ENCODE peak calls at places on chromosomes 2 and 18, in five cellular contexts. One of them, this sample, is unnamed.

GRCh38 chr2:556494-556893 is 120.7 kb downstream of the TMEM18 start:
- DNase-seq in activated CD8-positive, alpha-beta T cell treated with anti-CD3 and anti-CD28 coated beads for 36 hours: no peak
- DNase-seq in IMR-90: no peak
- DNase-seq in RWPE1: no peak
- DNase-seq in Peyer's patch: no peak
- DNase-seq in this sample: no peak

GRCh38 chr2:16393483-16394071 is 272.1 kb downstream of the CYRIA start:
- DNase-seq in IMR-90: no peak
- DNase-seq in RWPE1: no peak
- DNase-seq in activated CD8-positive, alpha-beta T cell treated with anti-CD3 and anti-CD28 coated beads for 36 hours: no peak
- DNase-seq in Peyer's patch: no peak
- DNase-seq in this sample: no peak

GRCh38 chr2:59658906-59659305 is 894.5 kb downstream of the BCL11A start:
- DNase-seq in Peyer's patch: no peak
- DNase-seq in RWPE1: no peak
- DNase-seq in activated CD8-positive, alpha-beta T cell treated with anti-CD3 and anti-CD28 coated beads for 36 hours: no peak
- DNase-seq in IMR-90: no peak
- DNase-seq in this sample: no peak

GRCh38 chr18:49100226-49100968 is 149.6 kb upstream of the SMAD7 start:
- DNase-seq in RWPE1: no peak
- DNase-seq in activated CD8-positive, alpha-beta T cell treated with anti-CD3 and anti-CD28 coated beads for 36 hours: no peak
- DNase-seq in IMR-90: peak
- DNase-seq in Peyer's patch: no peak
- DNase-seq in this sample: no peak

GRCh38 chr2:239696559-239697207 is 295.9 kb upstream of the HDAC4 start:
- DNase-seq in IMR-90: no peak
- DNase-seq in RWPE1: no peak
- DNase-seq in activated CD8-positive, alpha-beta T cell treated with anti-CD3 and anti-CD28 coated beads for 36 hours: no peak
- DNase-seq in Peyer's patch: peak
- DNase-seq in this sample: no peak

GRCh38 chr2:69073928-69074575 is 61.1 kb downstream of the ANTXR1 start:
- DNase-seq in activated CD8-positive, alpha-beta T cell treated with anti-CD3 and anti-CD28 coated beads for 36 hours: no peak
- DNase-seq in IMR-90: no peak
- DNase-seq in RWPE1: no peak
- DNase-seq in Peyer's patch: no peak
- DNase-seq in this sample: no peak

GRCh38 chr2:233413529-233414272 is 59.4 kb downstream of the DGKD start:
- DNase-seq in Peyer's patch: no peak
- DNase-seq in IMR-90: peak
- DNase-seq in RWPE1: peak
- DNase-seq in activated CD8-positive, alpha-beta T cell treated with anti-CD3 and anti-CD28 coated beads for 36 hours: peak
- DNase-seq in this sample: no peak

GRCh38 chr2:118705032-118705431 is 142.4 kb downstream of the EN1 start:
- DNase-seq in activated CD8-positive, alpha-beta T cell treated with anti-CD3 and anti-CD28 coated beads for 36 hours: no peak
- DNase-seq in IMR-90: peak
- DNase-seq in RWPE1: no peak
- DNase-seq in Peyer's patch: no peak
- DNase-seq in this sample: no peak

GRCh38 chr2:218850796-218851195 is 8.8 kb upstream of the WNT6 start:
- DNase-seq in IMR-90: no peak
- DNase-seq in Peyer's patch: no peak
- DNase-seq in RWPE1: no peak
- DNase-seq in activated CD8-positive, alpha-beta T cell treated with anti-CD3 and anti-CD28 coated beads for 36 hours: no peak
- DNase-seq in this sample: no peak

GRCh38 chr2:203804766-203805484 is 62.6 kb upstream of the CTLA4 start:
- DNase-seq in Peyer's patch: no peak
- DNase-seq in RWPE1: no peak
- DNase-seq in activated CD8-positive, alpha-beta T cell treated with anti-CD3 and anti-CD28 coated beads for 36 hours: no peak
- DNase-seq in IMR-90: peak
- DNase-seq in this sample: no peak

GRCh38 chr2:60294901-60295590 is 258.4 kb downstream of the BCL11A start:
- DNase-seq in RWPE1: no peak
- DNase-seq in activated CD8-positive, alpha-beta T cell treated with anti-CD3 and anti-CD28 coated beads for 36 hours: no peak
- DNase-seq in IMR-90: no peak
- DNase-seq in Peyer's patch: no peak
- DNase-seq in this sample: no peak

GRCh38 chr2:219766658-219767057 is 139.2 kb downstream of the SLC4A3 start:
- DNase-seq in activated CD8-positive, alpha-beta T cell treated with anti-CD3 and anti-CD28 coated beads for 36 hours: no peak
- DNase-seq in IMR-90: no peak
- DNase-seq in RWPE1: no peak
- DNase-seq in Peyer's patch: no peak
- DNase-seq in this sample: no peak

GRCh38 chr18:63986885-63987284 is 17.0 kb downstream of the SERPINB8 start:
- DNase-seq in Peyer's patch: no peak
- DNase-seq in IMR-90: no peak
- DNase-seq in activated CD8-positive, alpha-beta T cell treated with anti-CD3 and anti-CD28 coated beads for 36 hours: no peak
- DNase-seq in RWPE1: no peak
- DNase-seq in this sample: no peak

GRCh38 chr2:168174761-168175160 is 72.6 kb downstream of the STK39 start:
- DNase-seq in IMR-90: no peak
- DNase-seq in Peyer's patch: no peak
- DNase-seq in RWPE1: no peak
- DNase-seq in activated CD8-positive, alpha-beta T cell treated with anti-CD3 and anti-CD28 coated beads for 36 hours: peak
- DNase-seq in this sample: no peak

GRCh38 chr18:63820694-63821093 is 45.5 kb downstream of the SERPINB7 start:
- DNase-seq in Peyer's patch: no peak
- DNase-seq in activated CD8-positive, alpha-beta T cell treated with anti-CD3 and anti-CD28 coated beads for 36 hours: no peak
- DNase-seq in RWPE1: no peak
- DNase-seq in IMR-90: no peak
- DNase-seq in this sample: no peak

GRCh38 chr2:42792583-42793313 is at the start of gene HAAO:
- DNase-seq in activated CD8-positive, alpha-beta T cell treated with anti-CD3 and anti-CD28 coated beads for 36 hours: no peak
- DNase-seq in Peyer's patch: peak
- DNase-seq in IMR-90: no peak
- DNase-seq in RWPE1: peak
- DNase-seq in this sample: peak

GRCh38 chr2:118227698-118228508 is 139.6 kb downstream of the INSIG2 start:
- DNase-seq in RWPE1: no peak
- DNase-seq in IMR-90: no peak
- DNase-seq in Peyer's patch: no peak
- DNase-seq in activated CD8-positive, alpha-beta T cell treated with anti-CD3 and anti-CD28 coated beads for 36 hours: no peak
- DNase-seq in this sample: no peak

GRCh38 chr2:83014462-83014861 is 1444.6 kb downstream of the SUCLG1 start:
- DNase-seq in activated CD8-positive, alpha-beta T cell treated with anti-CD3 and anti-CD28 coated beads for 36 hours: no peak
- DNase-seq in Peyer's patch: no peak
- DNase-seq in RWPE1: no peak
- DNase-seq in IMR-90: no peak
- DNase-seq in this sample: no peak

GRCh38 chr2:9390991-9391390 is 32.3 kb downstream of the ITGB1BP1 start:
- DNase-seq in activated CD8-positive, alpha-beta T cell treated with anti-CD3 and anti-CD28 coated beads for 36 hours: no peak
- DNase-seq in RWPE1: no peak
- DNase-seq in Peyer's patch: no peak
- DNase-seq in IMR-90: no peak
- DNase-seq in this sample: no peak

GRCh38 chr18:8960740-8961657 is 141.5 kb upstream of the NDUFV2 start:
- DNase-seq in RWPE1: peak
- DNase-seq in activated CD8-positive, alpha-beta T cell treated with anti-CD3 and anti-CD28 coated beads for 36 hours: no peak
- DNase-seq in IMR-90: peak
- DNase-seq in Peyer's patch: no peak
- DNase-seq in this sample: no peak

GRCh38 chr2:112541315-112542122 is 746 bp upstream of the POLR1B start:
- DNase-seq in Peyer's patch: peak
- DNase-seq in activated CD8-positive, alpha-beta T cell treated with anti-CD3 and anti-CD28 coated beads for 36 hours: peak
- DNase-seq in IMR-90: peak
- DNase-seq in RWPE1: no peak
- DNase-seq in this sample: no peak

GRCh38 chr18:12989397-12990127 is 1.6 kb upstream of the CEP192 start:
- DNase-seq in IMR-90: no peak
- DNase-seq in activated CD8-positive, alpha-beta T cell treated with anti-CD3 and anti-CD28 coated beads for 36 hours: no peak
- DNase-seq in Peyer's patch: no peak
- DNase-seq in RWPE1: no peak
- DNase-seq in this sample: no peak

GRCh38 chr2:27714851-27715291 is 51.2 kb downstream of the SLC4A1AP start:
- DNase-seq in Peyer's patch: no peak
- DNase-seq in activated CD8-positive, alpha-beta T cell treated with anti-CD3 and anti-CD28 coated beads for 36 hours: no peak
- DNase-seq in IMR-90: no peak
- DNase-seq in RWPE1: no peak
- DNase-seq in this sample: no peak

GRCh38 chr2:30216157-30216556 is 15.2 kb upstream of the LBH start:
- DNase-seq in IMR-90: peak
- DNase-seq in Peyer's patch: no peak
- DNase-seq in RWPE1: no peak
- DNase-seq in activated CD8-positive, alpha-beta T cell treated with anti-CD3 and anti-CD28 coated beads for 36 hours: no peak
- DNase-seq in this sample: no peak

GRCh38 chr2:221434155-221434554 is 137.9 kb downstream of the EPHA4 start:
- DNase-seq in IMR-90: no peak
- DNase-seq in Peyer's patch: no peak
- DNase-seq in activated CD8-positive, alpha-beta T cell treated with anti-CD3 and anti-CD28 coated beads for 36 hours: no peak
- DNase-seq in RWPE1: no peak
- DNase-seq in this sample: no peak

GRCh38 chr2:32061430-32061829 is 1.9 kb upstream of the SPAST start:
- DNase-seq in activated CD8-positive, alpha-beta T cell treated with anti-CD3 and anti-CD28 coated beads for 36 hours: no peak
- DNase-seq in Peyer's patch: no peak
- DNase-seq in IMR-90: no peak
- DNase-seq in RWPE1: no peak
- DNase-seq in this sample: no peak

GRCh38 chr2:42931147-42931817 is 138.9 kb upstream of the HAAO start:
- DNase-seq in Peyer's patch: no peak
- DNase-seq in IMR-90: no peak
- DNase-seq in activated CD8-positive, alpha-beta T cell treated with anti-CD3 and anti-CD28 coated beads for 36 hours: no peak
- DNase-seq in RWPE1: no peak
- DNase-seq in this sample: no peak

GRCh38 chr2:85341269-85342029 is 12.9 kb downstream of the RETSAT start:
- DNase-seq in Peyer's patch: no peak
- DNase-seq in activated CD8-positive, alpha-beta T cell treated with anti-CD3 and anti-CD28 coated beads for 36 hours: no peak
- DNase-seq in RWPE1: no peak
- DNase-seq in IMR-90: no peak
- DNase-seq in this sample: no peak

GRCh38 chr2:127607399-127607908 is 38.5 kb upstream of the GPR17 start:
- DNase-seq in RWPE1: no peak
- DNase-seq in Peyer's patch: no peak
- DNase-seq in IMR-90: no peak
- DNase-seq in activated CD8-positive, alpha-beta T cell treated with anti-CD3 and anti-CD28 coated beads for 36 hours: no peak
- DNase-seq in this sample: no peak

GRCh38 chr2:29075894-29076700 is 1.8 kb upstream of the PCARE start:
- DNase-seq in Peyer's patch: no peak
- DNase-seq in activated CD8-positive, alpha-beta T cell treated with anti-CD3 and anti-CD28 coated beads for 36 hours: no peak
- DNase-seq in RWPE1: no peak
- DNase-seq in IMR-90: peak
- DNase-seq in this sample: no peak

GRCh38 chr18:13823707-13824395 is at the start of gene MC5R:
- DNase-seq in IMR-90: peak
- DNase-seq in activated CD8-positive, alpha-beta T cell treated with anti-CD3 and anti-CD28 coated beads for 36 hours: peak
- DNase-seq in RWPE1: peak
- DNase-seq in Peyer's patch: peak
- DNase-seq in this sample: peak

GRCh38 chr2:74835831-74836674 is 2.1 kb downstream of the HK2 start:
- DNase-seq in activated CD8-positive, alpha-beta T cell treated with anti-CD3 and anti-CD28 coated beads for 36 hours: no peak
- DNase-seq in IMR-90: peak
- DNase-seq in Peyer's patch: peak
- DNase-seq in RWPE1: peak
- DNase-seq in this sample: no peak

GRCh38 chr2:74834806-74835755 is 1.2 kb downstream of the HK2 start:
- DNase-seq in Peyer's patch: peak
- DNase-seq in IMR-90: peak
- DNase-seq in RWPE1: peak
- DNase-seq in activated CD8-positive, alpha-beta T cell treated with anti-CD3 and anti-CD28 coated beads for 36 hours: peak
- DNase-seq in this sample: peak

GRCh38 chr2:74841663-74842062 is 7.7 kb downstream of the HK2 start:
- DNase-seq in RWPE1: no peak
- DNase-seq in Peyer's patch: no peak
- DNase-seq in activated CD8-positive, alpha-beta T cell treated with anti-CD3 and anti-CD28 coated beads for 36 hours: no peak
- DNase-seq in IMR-90: no peak
- DNase-seq in this sample: no peak

GRCh38 chr2:74833418-74834233 is at the start of gene HK2:
- DNase-seq in RWPE1: peak
- DNase-seq in activated CD8-positive, alpha-beta T cell treated with anti-CD3 and anti-CD28 coated beads for 36 hours: peak
- DNase-seq in Peyer's patch: peak
- DNase-seq in IMR-90: peak
- DNase-seq in this sample: peak

DNA sequence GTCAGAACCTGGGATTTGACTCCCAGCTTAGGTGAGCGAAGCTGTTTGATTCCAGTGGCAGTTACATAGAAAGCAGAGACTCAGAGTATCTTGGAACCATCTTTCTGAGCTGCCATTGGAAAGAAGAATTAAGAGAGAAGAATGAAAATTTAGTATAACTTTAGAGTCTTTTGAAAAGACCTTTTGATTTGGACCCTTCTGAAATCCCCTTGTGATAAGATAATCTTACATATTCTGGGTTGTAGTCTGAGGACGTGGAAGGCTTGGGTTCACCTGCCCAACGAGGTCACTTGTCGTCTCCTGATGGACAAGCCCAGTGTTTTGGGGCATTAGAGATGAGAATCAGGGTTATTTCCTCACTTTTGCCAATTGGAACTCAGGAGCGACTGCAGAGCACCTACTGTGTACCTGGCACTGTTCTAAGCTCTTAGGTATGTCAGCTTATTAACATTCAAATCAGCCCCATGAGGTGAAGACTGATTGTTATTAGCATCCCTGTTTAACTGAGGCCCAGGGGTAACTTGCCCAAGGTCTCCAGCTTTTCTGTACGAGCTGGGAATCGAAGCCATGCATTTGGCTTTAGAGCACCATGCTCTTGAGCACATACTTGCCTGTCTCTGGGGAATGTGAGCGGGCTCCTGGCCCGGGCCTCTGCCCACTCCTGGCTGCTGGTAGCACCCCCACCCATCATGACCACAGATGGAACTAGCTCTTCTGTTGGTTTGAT is 2.9 kb downstream of the HK2 start:
- DNase-seq in activated CD8-positive, alpha-beta T cell treated with anti-CD3 and anti-CD28 coated beads for 36 hours: no peak
- DNase-seq in RWPE1: no peak
- DNase-seq in IMR-90: no peak
- DNase-seq in Peyer's patch: no peak
- DNase-seq in this sample: no peak
- TF ChIP-seq CTCF in activated CD8-positive, alpha-beta T cell treated with anti-CD3 and anti-CD28 coated beads for 36 hours: peak
- TF ChIP-seq CTCF in RWPE1: no peak
- TF ChIP-seq CTCF in IMR-90: no peak
- TF ChIP-seq CTCF in Peyer's patch: no peak
- TF ChIP-seq CTCF in this sample: peak

GRCh38 chr2:90069290-90069894 is 1377.9 kb downstream of the RPIA start:
- DNase-seq in activated CD8-positive, alpha-beta T cell treated with anti-CD3 and anti-CD28 coated beads for 36 hours: peak
- DNase-seq in RWPE1: peak
- DNase-seq in IMR-90: no peak
- DNase-seq in Peyer's patch: no peak
- DNase-seq in this sample: peak
- TF ChIP-seq CTCF in activated CD8-positive, alpha-beta T cell treated with anti-CD3 and anti-CD28 coated beads for 36 hours: peak
- TF ChIP-seq CTCF in RWPE1: no peak
- TF ChIP-seq CTCF in IMR-90: peak
- TF ChIP-seq CTCF in Peyer's patch: no peak
- TF ChIP-seq CTCF in this sample: no peak

GRCh38 chr2:177471990-177472389 is 79.4 kb downstream of the AGPS start:
- DNase-seq in RWPE1: no peak
- DNase-seq in IMR-90: no peak
- DNase-seq in activated CD8-positive, alpha-beta T cell treated with anti-CD3 and anti-CD28 coated beads for 36 hours: no peak
- DNase-seq in Peyer's patch: no peak
- DNase-seq in this sample: no peak
- TF ChIP-seq CTCF in RWPE1: no peak
- TF ChIP-seq CTCF in IMR-90: no peak
- TF ChIP-seq CTCF in activated CD8-positive, alpha-beta T cell treated with anti-CD3 and anti-CD28 coated beads for 36 hours: no peak
- TF ChIP-seq CTCF in Peyer's patch: no peak
- TF ChIP-seq CTCF in this sample: no peak

GRCh38 chr2:237067985-237068576 is 17.6 kb upstream of the COPS8 start:
- DNase-seq in RWPE1: no peak
- DNase-seq in IMR-90: no peak
- DNase-seq in Peyer's patch: no peak
- DNase-seq in activated CD8-positive, alpha-beta T cell treated with anti-CD3 and anti-CD28 coated beads for 36 hours: no peak
- DNase-seq in this sample: no peak
- TF ChIP-seq CTCF in RWPE1: no peak
- TF ChIP-seq CTCF in IMR-90: no peak
- TF ChIP-seq CTCF in Peyer's patch: no peak
- TF ChIP-seq CTCF in activated CD8-positive, alpha-beta T cell treated with anti-CD3 and anti-CD28 coated beads for 36 hours: no peak
- TF ChIP-seq CTCF in this sample: no peak

GRCh38 chr18:65206551-65207260 is 544.1 kb upstream of the CDH7 start:
- DNase-seq in activated CD8-positive, alpha-beta T cell treated with anti-CD3 and anti-CD28 coated beads for 36 hours: no peak
- DNase-seq in Peyer's patch: no peak
- DNase-seq in RWPE1: no peak
- DNase-seq in IMR-90: no peak
- DNase-seq in this sample: no peak
- TF ChIP-seq CTCF in activated CD8-positive, alpha-beta T cell treated with anti-CD3 and anti-CD28 coated beads for 36 hours: no peak
- TF ChIP-seq CTCF in Peyer's patch: no peak
- TF ChIP-seq CTCF in RWPE1: no peak
- TF ChIP-seq CTCF in IMR-90: no peak
- TF ChIP-seq CTCF in this sample: no peak

This sample was measured in activated B cell treated with CpG ODN at 0.5 μM for 24 hours.